ENCODE peak calls at places on chromosomes 13 and 19, in seven cellular contexts. V, Z, N, B, E, H and X are unnamed samples.

GRCh38 chr13:41622545-41623429 is 165.4 kb downstream of the RGCC start:
- DNase-seq in E (no peak), V (peak), B (no peak), Z (peak), N (no peak), H (no peak), X (peak)

GRCh38 chr19:18879579-18880373 is 16.2 kb downstream of the CERS1 start:
- DNase-seq in B (peak), Z (peak), V (no peak), E (no peak), H (peak), N (no peak), X (peak)

GRCh38 chr19:47446534-47447469 is 24.9 kb downstream of the SLC8A2 start:
- DNase-seq in H (peak), N (no peak), E (no peak), B (peak), V (no peak), Z (peak), X (no peak)

GRCh38 chr19:55098716-55099556 is 18.5 kb downstream of the PPP1R12C start:
- DNase-seq in Z (no peak), V (no peak), E (no peak), B (no peak), N (no peak), H (no peak), X (no peak)

GRCh38 chr19:33677745-33678426 is 56.1 kb downstream of the CHST8 start:
- DNase-seq in H (no peak), E (no peak), V (no peak), B (no peak), N (no peak), Z (no peak), X (no peak)

GRCh38 chr13:46142692-46143238 is 37.9 kb upstream of the CPB2 start:
- DNase-seq in V (no peak), H (no peak), N (no peak), Z (no peak), B (no peak), E (no peak), X (no peak)

GRCh38 chr19:33520844-33521479 is 629 bp downstream of the PEPD start:
- DNase-seq in B (no peak), Z (no peak), H (no peak), E (no peak), V (no peak), N (no peak), X (no peak)

GRCh38 chr19:35642312-35642711 is 767 bp downstream of the ETV2 start:
- DNase-seq in V (no peak), H (no peak), B (no peak), Z (no peak), N (no peak), E (no peak), X (no peak)

GRCh38 chr13:48600374-48601364 is 53.1 kb upstream of the CYSLTR2 start:
- DNase-seq in E (no peak), B (peak), N (no peak), Z (peak), H (no peak), V (peak), X (peak)

GRCh38 chr19:46131485-46132143 is 7.1 kb upstream of the IGFL3 start:
- DNase-seq in V (peak), N (no peak), B (no peak), E (no peak), H (no peak), Z (no peak), X (peak)

GRCh38 chr19:13078897-13079541 is 23.6 kb downstream of the LYL1 start:
- DNase-seq in N (no peak), E (no peak), V (no peak), B (no peak), H (no peak), Z (no peak), X (no peak)

GRCh38 chr13:21453352-21454089 is 5.6 kb downstream of the ZDHHC20 start:
- DNase-seq in B (no peak), V (peak), N (no peak), Z (no peak), H (no peak), E (no peak), X (no peak)

GRCh38 chr19:38360351-38360750 is 14.0 kb upstream of the PSMD8 start:
- DNase-seq in N (no peak), V (no peak), H (no peak), E (no peak), Z (no peak), B (no peak), X (no peak)